ENCODE peak calls at places on chromosome 4, in ten cellular contexts. Q is heart left ventricle, Y is AG04450, V is left ventricle myocardium superior, H is ascending aorta, C is sciatic nerve, G is D341Med, S is caudate nucleus, U is substantia nigra, J is T follicular helper cell. D is an unnamed sample.

GRCh38 chr4:76212851-76213414 is 691 bp downstream of the SCARB2 start:
- DNase-seq in Q (no peak), Y (no peak), V (no peak), H (no peak), C (no peak), G (no peak), S (peak; percentile 30), U (no peak), J (peak; percentile 41), D (peak; percentile 4)

GRCh38 chr4:85756938-85757337 is 282.0 kb downstream of the ARHGAP24 start:
- DNase-seq in Q (no peak), Y (no peak), V (no peak), H (no peak), C (no peak), G (peak; percentile 56), S (no peak), U (no peak), J (no peak), D (no peak)

GRCh38 chr4:87053802-87054767 is 119.3 kb downstream of the AFF1 start:
- DNase-seq in Q (no peak), Y (no peak), V (no peak), H (no peak), C (no peak), G (peak; percentile 38), S (no peak), U (no peak), J (no peak), D (no peak)

GRCh38 chr4:2043396-2044118 is 15.6 kb upstream of the NAT8L start:
- DNase-seq in Q (no peak), Y (no peak), V (no peak), H (no peak), C (no peak), G (no peak), S (no peak), U (no peak), J (no peak), D (no peak)

GRCh38 chr4:67680568-67681222 is 20.3 kb downstream of the UBA6 start:
- DNase-seq in Q (no peak), Y (no peak), V (no peak), H (no peak), C (no peak), G (no peak), S (no peak), U (no peak), J (no peak), D (no peak)

GRCh38 chr4:163991268-163991667 is 496.8 kb downstream of the TMA16 start:
- DNase-seq in Q (no peak), Y (no peak), V (no peak), H (no peak), C (no peak), G (no peak), S (no peak), U (no peak), J (no peak), D (no peak)

GRCh38 chr4:179116011-179116410 is 1673.8 kb upstream of the AGA start:
- DNase-seq in Q (no peak), Y (peak; percentile 1), V (no peak), H (no peak), C (no peak), G (no peak), S (no peak), U (no peak), J (no peak), D (no peak)

GRCh38 chr4:174190832-174191500 is 92.5 kb downstream of the FBXO8 start:
- DNase-seq in Q (no peak), Y (no peak), V (no peak), H (no peak), C (no peak), G (no peak), S (no peak), U (no peak), J (no peak), D (no peak)

GRCh38 chr4:176791591-176792347 is 953 bp downstream of the VEGFC start:
- DNase-seq in Q (peak; percentile 63), Y (no peak), V (peak; percentile 45), H (no peak), C (no peak), G (peak; percentile 69), S (no peak), U (no peak), J (no peak), D (no peak)

GRCh38 chr4:182449186-182449880 is 206.1 kb downstream of the TENM3 start:
- DNase-seq in Q (no peak), Y (no peak), V (no peak), H (no peak), C (no peak), G (no peak), S (peak; percentile 66), U (no peak), J (no peak), D (no peak)

GRCh38 chr4:64359496-64359895 is 49.8 kb downstream of the TECRL start:
- DNase-seq in Q (no peak), Y (no peak), V (no peak), H (no peak), C (no peak), G (no peak), S (no peak), U (no peak), J (no peak), D (no peak)

GRCh38 chr4:152372444-152372843 is 163.4 kb downstream of the FBXW7 start:
- DNase-seq in Q (no peak), Y (no peak), V (no peak), H (no peak), C (no peak), G (no peak), S (no peak), U (no peak), J (no peak), D (no peak)

GRCh38 chr4:7419961-7420660 is 14.6 kb downstream of the PSAPL1 start:
- DNase-seq in Q (peak; percentile 54), Y (no peak), V (no peak), H (peak; percentile 1), C (peak; percentile 41), G (peak; percentile 15), S (no peak), U (no peak), J (no peak), D (no peak)

GRCh38 chr4:63620271-63620670 is 789.0 kb downstream of the TECRL start:
- DNase-seq in Q (no peak), Y (no peak), V (no peak), H (no peak), C (no peak), G (peak; percentile 73), S (peak; percentile 54), U (no peak), J (no peak), D (no peak)

D was measured in memory B cell.